ENCODE peak calls at places on chromosomes 3 and 15, in four cellular contexts. One of them, this sample, is unnamed.

GRCh38 chr3:107404727-107405519 is 27.7 kb downstream of the CCDC54 start:
- DNase-seq in esophagus muscularis mucosa: no peak
- DNase-seq in type B pancreatic cell: no peak
- DNase-seq in cardiac fibroblast: peak; percentile 54
- DNase-seq in this sample: no peak

GRCh38 chr3:158095302-158095997 is 10.8 kb downstream of the SHOX2 start:
- DNase-seq in esophagus muscularis mucosa: no peak
- DNase-seq in type B pancreatic cell: no peak
- DNase-seq in cardiac fibroblast: no peak
- DNase-seq in this sample: no peak

GRCh38 chr3:43995078-43995928 is 246.4 kb upstream of the TOPAZ1 start:
- DNase-seq in esophagus muscularis mucosa: no peak
- DNase-seq in type B pancreatic cell: no peak
- DNase-seq in cardiac fibroblast: peak; percentile 11
- DNase-seq in this sample: peak; percentile 67

GRCh38 chr3:194135806-194136518 is at the start of gene HES1:
- DNase-seq in esophagus muscularis mucosa: peak; percentile 98
- DNase-seq in type B pancreatic cell: peak; percentile 95
- DNase-seq in cardiac fibroblast: peak; percentile 99
- DNase-seq in this sample: peak; percentile 82

GRCh38 chr3:66441124-66441523 is 59.7 kb downstream of the LRIG1 start:
- DNase-seq in esophagus muscularis mucosa: no peak
- DNase-seq in type B pancreatic cell: no peak
- DNase-seq in cardiac fibroblast: peak; percentile 28
- DNase-seq in this sample: no peak

GRCh38 chr3:115927210-115927609 is 303.9 kb downstream of the GAP43 start:
- DNase-seq in esophagus muscularis mucosa: no peak
- DNase-seq in type B pancreatic cell: no peak
- DNase-seq in cardiac fibroblast: no peak
- DNase-seq in this sample: no peak

GRCh38 chr15:31024330-31024729 is 32.9 kb upstream of the MTMR10 start:
- DNase-seq in esophagus muscularis mucosa: no peak
- DNase-seq in type B pancreatic cell: no peak
- DNase-seq in cardiac fibroblast: peak; percentile 97
- DNase-seq in this sample: no peak

GRCh38 chr3:196603683-196604082 is 35.2 kb downstream of the FBXO45 start:
- DNase-seq in esophagus muscularis mucosa: no peak
- DNase-seq in type B pancreatic cell: no peak
- DNase-seq in cardiac fibroblast: no peak
- DNase-seq in this sample: no peak

GRCh38 chr15:36232491-36232890 is 346.9 kb upstream of the CDIN1 start:
- DNase-seq in esophagus muscularis mucosa: no peak
- DNase-seq in type B pancreatic cell: no peak
- DNase-seq in cardiac fibroblast: no peak
- DNase-seq in this sample: no peak

GRCh38 chr3:70716832-70717231 is 404.4 kb upstream of the MDFIC2 start:
- DNase-seq in esophagus muscularis mucosa: no peak
- DNase-seq in type B pancreatic cell: no peak
- DNase-seq in cardiac fibroblast: peak; percentile 71
- DNase-seq in this sample: no peak

GRCh38 chr3:9211155-9211950 is 38.1 kb downstream of the SRGAP3 start:
- DNase-seq in esophagus muscularis mucosa: no peak
- DNase-seq in type B pancreatic cell: no peak
- DNase-seq in cardiac fibroblast: peak; percentile 19
- DNase-seq in this sample: no peak

GRCh38 chr15:29631076-29632070 is 190.9 kb downstream of the TJP1 start:
- DNase-seq in esophagus muscularis mucosa: no peak
- DNase-seq in type B pancreatic cell: no peak
- DNase-seq in cardiac fibroblast: no peak
- DNase-seq in this sample: peak; percentile 3

GRCh38 chr15:23069496-23070166 is 30.3 kb upstream of the TUBGCP5 start:
- DNase-seq in esophagus muscularis mucosa: no peak
- DNase-seq in type B pancreatic cell: no peak
- DNase-seq in cardiac fibroblast: no peak
- DNase-seq in this sample: no peak

GRCh38 chr3:72492240-72492639 is 356.0 kb downstream of the SHQ1 start:
- DNase-seq in esophagus muscularis mucosa: no peak
- DNase-seq in type B pancreatic cell: no peak
- DNase-seq in cardiac fibroblast: peak; percentile 94
- DNase-seq in this sample: no peak

GRCh38 chr3:189756651-189757078 is 125.5 kb downstream of the TP63 start:
- DNase-seq in esophagus muscularis mucosa: no peak
- DNase-seq in type B pancreatic cell: no peak
- DNase-seq in cardiac fibroblast: no peak
- DNase-seq in this sample: peak; percentile 29

GRCh38 chr3:46010519-46011113 is 15.0 kb upstream of the FYCO1 start:
- DNase-seq in esophagus muscularis mucosa: no peak
- DNase-seq in type B pancreatic cell: no peak
- DNase-seq in cardiac fibroblast: no peak
- DNase-seq in this sample: peak; percentile 29
- TF ChIP-seq CTCF in esophagus muscularis mucosa: no peak
- TF ChIP-seq CTCF in type B pancreatic cell: no peak
- TF ChIP-seq CTCF in cardiac fibroblast: no peak
- TF ChIP-seq CTCF in this sample: no peak

DNA sequence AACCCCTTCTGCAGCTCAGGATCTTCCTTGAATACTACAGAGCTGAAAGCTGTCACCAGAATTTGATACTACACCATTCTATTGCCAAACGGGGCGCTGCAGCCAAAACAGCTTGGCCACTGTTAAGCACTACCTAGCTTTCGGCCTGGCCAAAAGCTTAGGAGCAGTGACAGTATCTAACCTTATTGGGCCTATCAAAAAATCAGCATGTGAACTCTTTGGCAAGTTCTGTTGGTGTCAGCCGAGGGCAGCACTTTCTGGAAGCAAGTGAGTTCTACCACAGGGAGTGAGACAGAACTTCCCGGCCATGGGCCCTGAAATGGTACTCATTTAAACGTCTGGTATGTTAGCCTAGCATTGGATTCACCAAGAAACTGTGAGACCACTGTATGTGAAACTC is 16.1 kb upstream of the GYG1 start:
- DNase-seq in esophagus muscularis mucosa: no peak
- DNase-seq in type B pancreatic cell: no peak
- DNase-seq in cardiac fibroblast: peak; percentile 18
- DNase-seq in this sample: no peak
- TF ChIP-seq CTCF in esophagus muscularis mucosa: no peak
- TF ChIP-seq CTCF in type B pancreatic cell: no peak
- TF ChIP-seq CTCF in cardiac fibroblast: peak; percentile 3
- TF ChIP-seq CTCF in this sample: no peak

GRCh38 chr3:109154989-109155388 is 18.5 kb downstream of the C3orf85 start:
- DNase-seq in esophagus muscularis mucosa: no peak
- DNase-seq in type B pancreatic cell: no peak
- DNase-seq in cardiac fibroblast: no peak
- DNase-seq in this sample: no peak

GRCh38 chr3:109152326-109152725 is 15.8 kb downstream of the C3orf85 start:
- DNase-seq in esophagus muscularis mucosa: no peak
- DNase-seq in type B pancreatic cell: no peak
- DNase-seq in cardiac fibroblast: no peak
- DNase-seq in this sample: no peak

GRCh38 chr3:109161487-109162108 is 25.1 kb downstream of the C3orf85 start:
- DNase-seq in esophagus muscularis mucosa: no peak
- DNase-seq in type B pancreatic cell: no peak
- DNase-seq in cardiac fibroblast: no peak
- DNase-seq in this sample: no peak

GRCh38 chr3:109155828-109156227 is 19.3 kb downstream of the C3orf85 start:
- DNase-seq in esophagus muscularis mucosa: no peak
- DNase-seq in type B pancreatic cell: no peak
- DNase-seq in cardiac fibroblast: no peak
- DNase-seq in this sample: no peak
- TF ChIP-seq CTCF in esophagus muscularis mucosa: no peak
- TF ChIP-seq CTCF in type B pancreatic cell: no peak
- TF ChIP-seq CTCF in cardiac fibroblast: no peak
- TF ChIP-seq CTCF in this sample: no peak

GRCh38 chr15:50210462-50211264 is 28.7 kb downstream of the SLC27A2 start:
- DNase-seq in esophagus muscularis mucosa: no peak
- DNase-seq in type B pancreatic cell: no peak
- DNase-seq in cardiac fibroblast: no peak
- DNase-seq in this sample: no peak
- TF ChIP-seq CTCF in esophagus muscularis mucosa: no peak
- TF ChIP-seq CTCF in type B pancreatic cell: no peak
- TF ChIP-seq CTCF in cardiac fibroblast: no peak
- TF ChIP-seq CTCF in this sample: no peak

This sample was measured in GM12865.